ENCODE peak calls at places on chromosomes 7 and 10, in seven cellular contexts. One of them, this sample, is unnamed.
A peak's percentile ranks its signal among the peaks of the same experiment; 100 is the strongest.

GRCh38 chr7:152602962-152603361 is 73.0 kb downstream of the XRCC2 start:
- DNase-seq in A673: no peak
- DNase-seq in kidney: no peak
- DNase-seq in hepatocyte: no peak
- DNase-seq in GM12865: no peak
- DNase-seq in fibroblast of mammary gland: peak; percentile 50
- DNase-seq in lower lobe of right lung: no peak
- DNase-seq in this sample: no peak

GRCh38 chr7:139539231-139539630 is 15.7 kb downstream of the CLEC2L start:
- DNase-seq in kidney: no peak
- DNase-seq in hepatocyte: no peak
- DNase-seq in GM12865: no peak
- DNase-seq in lower lobe of right lung: no peak
- DNase-seq in A673: no peak
- DNase-seq in fibroblast of mammary gland: no peak
- DNase-seq in this sample: peak; percentile 59

GRCh38 chr7:5296627-5297226 is 14.0 kb downstream of the SLC29A4 start:
- DNase-seq in fibroblast of mammary gland: no peak
- DNase-seq in kidney: no peak
- DNase-seq in A673: peak; percentile 58
- DNase-seq in hepatocyte: peak; percentile 32
- DNase-seq in GM12865: peak; percentile 57
- DNase-seq in lower lobe of right lung: peak; percentile 42
- DNase-seq in this sample: no peak

GRCh38 chr10:17883621-17884020 is 68.1 kb upstream of the SLC39A12 start:
- DNase-seq in hepatocyte: no peak
- DNase-seq in A673: no peak
- DNase-seq in fibroblast of mammary gland: no peak
- DNase-seq in lower lobe of right lung: no peak
- DNase-seq in GM12865: no peak
- DNase-seq in kidney: no peak
- DNase-seq in this sample: no peak

GRCh38 chr10:133115453-133115842 is 27.7 kb downstream of the ADGRA1 start:
- DNase-seq in lower lobe of right lung: no peak
- DNase-seq in kidney: peak; percentile 60
- DNase-seq in fibroblast of mammary gland: no peak
- DNase-seq in A673: no peak
- DNase-seq in hepatocyte: no peak
- DNase-seq in GM12865: no peak
- DNase-seq in this sample: no peak

GRCh38 chr7:3922175-3922635 is 621.2 kb downstream of the SDK1 start:
- DNase-seq in GM12865: no peak
- DNase-seq in kidney: no peak
- DNase-seq in A673: peak; percentile 91
- DNase-seq in hepatocyte: peak; percentile 89
- DNase-seq in fibroblast of mammary gland: peak; percentile 87
- DNase-seq in lower lobe of right lung: no peak
- DNase-seq in this sample: peak; percentile 55

GRCh38 chr10:91034494-91035157 is 113.7 kb upstream of the ANKRD1 start:
- DNase-seq in kidney: peak; percentile 86
- DNase-seq in GM12865: no peak
- DNase-seq in lower lobe of right lung: peak; percentile 60
- DNase-seq in fibroblast of mammary gland: peak; percentile 75
- DNase-seq in A673: peak; percentile 77
- DNase-seq in hepatocyte: peak; percentile 56
- DNase-seq in this sample: peak; percentile 78

GRCh38 chr7:23349484-23350157 is 50.5 kb downstream of the MALSU1 start:
- DNase-seq in kidney: no peak
- DNase-seq in GM12865: no peak
- DNase-seq in A673: peak; percentile 81
- DNase-seq in fibroblast of mammary gland: peak; percentile 88
- DNase-seq in hepatocyte: no peak
- DNase-seq in lower lobe of right lung: no peak
- DNase-seq in this sample: peak; percentile 89

GRCh38 chr7:27516415-27516814 is 146.3 kb downstream of the HIBADH start:
- DNase-seq in GM12865: no peak
- DNase-seq in kidney: no peak
- DNase-seq in fibroblast of mammary gland: no peak
- DNase-seq in hepatocyte: no peak
- DNase-seq in A673: no peak
- DNase-seq in lower lobe of right lung: no peak
- DNase-seq in this sample: no peak

GRCh38 chr7:148303295-148304013 is 287.1 kb upstream of the C7orf33 start:
- DNase-seq in lower lobe of right lung: no peak
- DNase-seq in kidney: peak; percentile 91
- DNase-seq in hepatocyte: peak; percentile 80
- DNase-seq in A673: peak; percentile 97
- DNase-seq in GM12865: no peak
- DNase-seq in fibroblast of mammary gland: peak; percentile 93
- DNase-seq in this sample: peak; percentile 49

GRCh38 chr7:152051968-152052367 is 26.5 kb downstream of the GALNT11 start:
- DNase-seq in GM12865: no peak
- DNase-seq in hepatocyte: no peak
- DNase-seq in lower lobe of right lung: no peak
- DNase-seq in fibroblast of mammary gland: no peak
- DNase-seq in kidney: no peak
- DNase-seq in A673: no peak
- DNase-seq in this sample: no peak

DNA sequence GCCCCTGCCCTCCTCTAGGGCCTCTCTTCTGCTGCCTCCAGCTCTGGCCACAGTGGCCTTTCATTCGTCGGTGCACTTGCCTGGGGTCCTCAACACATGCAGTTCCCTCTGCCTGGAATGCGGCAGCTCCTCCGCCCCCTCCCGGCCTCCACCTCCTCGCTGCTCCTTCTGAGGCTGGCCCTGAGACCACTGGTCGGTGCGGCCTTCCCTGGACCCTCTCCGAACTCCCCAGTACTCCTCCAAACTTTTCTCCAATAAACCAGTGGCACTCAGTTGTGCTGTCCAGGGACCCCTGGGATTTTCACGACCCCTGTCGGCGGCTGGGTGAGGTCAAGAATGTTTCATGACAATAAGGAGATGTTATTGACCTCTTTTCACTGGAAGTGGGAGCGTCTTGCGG is 53.5 kb downstream of the BMS1 start:
- DNase-seq in kidney: no peak
- DNase-seq in hepatocyte: no peak
- DNase-seq in fibroblast of mammary gland: no peak
- DNase-seq in GM12865: no peak
- DNase-seq in A673: no peak
- DNase-seq in lower lobe of right lung: no peak
- DNase-seq in this sample: no peak
- TF ChIP-seq CTCF in kidney: no peak
- TF ChIP-seq CTCF in hepatocyte: no peak
- TF ChIP-seq CTCF in fibroblast of mammary gland: no peak
- TF ChIP-seq CTCF in GM12865: no peak
- TF ChIP-seq CTCF in A673: no peak
- TF ChIP-seq CTCF in lower lobe of right lung: no peak
- TF ChIP-seq CTCF in this sample: no peak

GRCh38 chr10:16832351-16833080 is 15.3 kb upstream of the RSU1 start:
- DNase-seq in lower lobe of right lung: no peak
- DNase-seq in fibroblast of mammary gland: peak; percentile 82
- DNase-seq in kidney: no peak
- DNase-seq in A673: peak; percentile 97
- DNase-seq in hepatocyte: no peak
- DNase-seq in GM12865: no peak
- DNase-seq in this sample: peak; percentile 88

GRCh38 chr10:16828114-16828568 is 10.9 kb upstream of the RSU1 start:
- DNase-seq in fibroblast of mammary gland: peak; percentile 88
- DNase-seq in hepatocyte: peak; percentile 90
- DNase-seq in lower lobe of right lung: no peak
- DNase-seq in GM12865: peak; percentile 74
- DNase-seq in kidney: peak; percentile 69
- DNase-seq in A673: peak; percentile 95
- DNase-seq in this sample: peak; percentile 91

GRCh38 chr10:16822726-16823360 is 5.6 kb upstream of the RSU1 start:
- DNase-seq in fibroblast of mammary gland: no peak
- DNase-seq in GM12865: no peak
- DNase-seq in hepatocyte: no peak
- DNase-seq in A673: no peak
- DNase-seq in kidney: no peak
- DNase-seq in lower lobe of right lung: no peak
- DNase-seq in this sample: no peak

DNA sequence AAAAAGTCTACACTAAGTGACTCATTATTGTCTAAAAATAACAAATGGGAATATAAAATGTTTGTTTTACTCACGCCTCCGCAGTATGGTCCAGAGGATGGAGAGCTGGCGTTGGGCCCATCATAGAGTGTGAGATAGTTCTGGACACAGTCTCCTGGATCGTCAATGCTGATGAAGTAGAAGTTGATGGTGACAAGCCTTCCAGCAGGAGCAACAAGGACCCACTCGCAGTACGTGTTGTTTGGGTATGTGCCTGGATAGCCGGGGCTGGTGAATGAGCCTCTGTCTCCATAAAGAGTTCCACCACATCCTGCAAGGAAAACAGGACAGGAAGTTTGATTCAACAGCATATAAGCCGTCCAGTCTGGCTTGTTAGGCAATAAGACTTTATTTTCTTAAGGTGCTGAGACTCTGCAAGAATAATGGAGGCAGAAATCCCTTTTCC is 11.5 kb upstream of the RSU1 start:
- DNase-seq in A673: no peak
- DNase-seq in kidney: peak; percentile 48
- DNase-seq in GM12865: no peak
- DNase-seq in fibroblast of mammary gland: peak; percentile 94
- DNase-seq in lower lobe of right lung: no peak
- DNase-seq in hepatocyte: no peak
- DNase-seq in this sample: peak; percentile 74
- H3K4me3 ChIP-seq in A673: no peak overlapping the region
- H3K4me3 ChIP-seq in kidney: no peak overlapping the region
- H3K4me3 ChIP-seq in GM12865: no peak overlapping the region
- H3K4me3 ChIP-seq in fibroblast of mammary gland: peak overlapping the region; percentile 14
- H3K4me3 ChIP-seq in lower lobe of right lung: no peak overlapping the region
- H3K4me3 ChIP-seq in hepatocyte: no peak overlapping the region
- H3K4me3 ChIP-seq in this sample: no peak overlapping the region

GRCh38 chr10:69800665-69801064 is 1.0 kb upstream of the COL13A1 start:
- DNase-seq in kidney: no peak
- DNase-seq in fibroblast of mammary gland: no peak
- DNase-seq in hepatocyte: no peak
- DNase-seq in A673: no peak
- DNase-seq in lower lobe of right lung: no peak
- DNase-seq in GM12865: no peak
- DNase-seq in this sample: no peak

GRCh38 chr10:69800109-69800508 is 1.6 kb upstream of the COL13A1 start:
- DNase-seq in kidney: no peak
- DNase-seq in GM12865: peak; percentile 24
- DNase-seq in lower lobe of right lung: no peak
- DNase-seq in fibroblast of mammary gland: peak; percentile 61
- DNase-seq in hepatocyte: peak; percentile 89
- DNase-seq in A673: peak; percentile 74
- DNase-seq in this sample: peak; percentile 76

GRCh38 chr10:69802424-69803161 is 887 bp downstream of the COL13A1 start:
- DNase-seq in hepatocyte: peak; percentile 59
- DNase-seq in GM12865: no peak
- DNase-seq in A673: peak; percentile 25
- DNase-seq in fibroblast of mammary gland: peak; percentile 32
- DNase-seq in lower lobe of right lung: no peak
- DNase-seq in kidney: peak; percentile 76
- DNase-seq in this sample: peak; percentile 52

GRCh38 chr10:69801434-69802315 is at the start of gene COL13A1:
- DNase-seq in fibroblast of mammary gland: peak; percentile 69
- DNase-seq in lower lobe of right lung: peak; percentile 55
- DNase-seq in hepatocyte: peak; percentile 64
- DNase-seq in GM12865: no peak
- DNase-seq in kidney: peak; percentile 83
- DNase-seq in A673: peak; percentile 85
- DNase-seq in this sample: peak; percentile 60

DNA sequence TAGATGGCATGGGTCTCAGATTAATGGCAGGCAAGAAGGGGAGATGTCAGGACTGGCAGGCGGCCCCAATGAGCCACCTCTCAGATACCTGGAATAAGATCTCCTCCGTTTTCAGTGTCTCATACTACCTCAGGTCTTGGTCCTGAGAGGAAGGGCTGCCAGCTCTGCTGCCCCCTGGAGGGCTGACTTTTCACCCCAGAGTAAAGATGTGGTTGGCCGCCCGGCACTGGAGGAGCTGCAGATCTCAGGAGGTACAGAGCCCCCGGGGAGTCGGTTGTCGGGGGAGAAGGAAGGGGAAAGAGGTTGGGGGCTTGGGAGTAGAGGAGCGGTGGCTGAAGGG is 642 bp upstream of the COL13A1 start:
- DNase-seq in fibroblast of mammary gland: peak; percentile 34
- DNase-seq in kidney: no peak
- DNase-seq in hepatocyte: peak; percentile 80
- DNase-seq in GM12865: peak; percentile 40
- DNase-seq in A673: peak; percentile 60
- DNase-seq in lower lobe of right lung: peak; percentile 57
- DNase-seq in this sample: peak; percentile 56
- TF ChIP-seq CTCF in fibroblast of mammary gland: peak; percentile 48
- TF ChIP-seq CTCF in kidney: peak; percentile 22
- TF ChIP-seq CTCF in hepatocyte: peak; percentile 59
- TF ChIP-seq CTCF in GM12865: peak; percentile 58
- TF ChIP-seq CTCF in A673: peak; percentile 71
- TF ChIP-seq CTCF in lower lobe of right lung: peak; percentile 48
- TF ChIP-seq CTCF in this sample: peak; percentile 61

DNA sequence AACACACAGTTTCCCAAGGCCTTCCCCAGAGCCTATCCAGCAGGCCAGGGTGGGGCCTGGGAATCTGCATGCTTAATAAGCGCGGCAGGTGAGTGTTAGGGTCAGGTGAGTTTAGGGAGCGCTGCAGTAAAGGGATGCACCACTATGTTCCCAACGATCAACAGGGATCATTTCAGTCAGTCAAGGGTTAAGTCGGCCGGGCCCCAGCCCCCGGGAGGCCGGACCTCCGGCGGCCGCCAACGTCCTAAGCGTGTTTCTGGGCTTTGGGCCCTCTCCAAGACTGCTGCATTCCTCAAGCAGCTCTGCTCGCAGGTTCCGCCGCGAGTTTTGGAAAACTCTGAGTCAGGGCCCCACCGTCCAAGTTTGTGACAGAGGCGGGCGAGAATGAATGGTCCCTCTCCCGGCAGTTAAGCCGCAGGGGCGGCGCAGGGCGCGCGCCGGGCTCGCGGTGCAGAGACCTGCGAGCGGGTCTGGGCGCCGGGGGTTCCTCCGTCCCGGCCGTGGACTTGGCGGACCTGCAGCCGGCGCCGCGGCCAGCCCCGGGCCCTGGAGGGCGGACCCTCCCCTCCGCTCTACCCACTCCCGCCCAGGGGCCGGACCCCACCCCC is 81.6 kb downstream of the ARHGAP22 start:
- DNase-seq in A673: peak; percentile 33
- DNase-seq in fibroblast of mammary gland: peak; percentile 96
- DNase-seq in hepatocyte: peak; percentile 62
- DNase-seq in kidney: no peak
- DNase-seq in GM12865: no peak
- DNase-seq in lower lobe of right lung: no peak
- DNase-seq in this sample: peak; percentile 98
- H3K4me3 ChIP-seq in A673: peak overlapping the region; percentile 34
- H3K4me3 ChIP-seq in fibroblast of mammary gland: peak overlapping the region; percentile 33
- H3K4me3 ChIP-seq in hepatocyte: peak overlapping the region; percentile 12
- H3K4me3 ChIP-seq in kidney: peak overlapping the region; percentile 16
- H3K4me3 ChIP-seq in GM12865: no peak overlapping the region
- H3K4me3 ChIP-seq in lower lobe of right lung: peak overlapping the region; percentile 55
- H3K4me3 ChIP-seq in this sample: peak overlapping the region; percentile 60